ENCODE peak calls at places on chromosomes 12 and 14, in nine cellular contexts. One of them, this sample, is unnamed.

GRCh38 chr14:21525995-21526671 is at the start of gene SALL2:
- DNase-seq in activated naive CD4-positive, alpha-beta T cell treated with anti-CD3 and anti-CD28 coated beads, Interleukin-2, amount 10 ng/mL, durations not matched to agents 7 days and 5 days: peak
- DNase-seq in caudate nucleus: peak
- DNase-seq in KBM-7: no peak
- DNase-seq in NCI-H446: peak
- DNase-seq in activated CD4-positive, alpha-beta T cell treated with anti-CD3 and anti-CD28 coated beads for 4 hours: peak
- DNase-seq in MV-4-11: no peak
- DNase-seq in LHCN-M2: peak
- DNase-seq in left ventricle myocardium inferior: peak
- DNase-seq in this sample: peak

GRCh38 chr14:104989236-104989950 is 3.8 kb downstream of the CLBA1 start:
- DNase-seq in MV-4-11: no peak
- DNase-seq in activated naive CD4-positive, alpha-beta T cell treated with anti-CD3 and anti-CD28 coated beads, Interleukin-2, amount 10 ng/mL, durations not matched to agents 7 days and 5 days: no peak
- DNase-seq in KBM-7: no peak
- DNase-seq in left ventricle myocardium inferior: no peak
- DNase-seq in activated CD4-positive, alpha-beta T cell treated with anti-CD3 and anti-CD28 coated beads for 4 hours: no peak
- DNase-seq in LHCN-M2: no peak
- DNase-seq in NCI-H446: no peak
- DNase-seq in caudate nucleus: no peak
- DNase-seq in this sample: no peak

GRCh38 chr12:52216107-52216506 is 16.9 kb upstream of the KRT7 start:
- DNase-seq in KBM-7: no peak
- DNase-seq in NCI-H446: no peak
- DNase-seq in activated naive CD4-positive, alpha-beta T cell treated with anti-CD3 and anti-CD28 coated beads, Interleukin-2, amount 10 ng/mL, durations not matched to agents 7 days and 5 days: no peak
- DNase-seq in activated CD4-positive, alpha-beta T cell treated with anti-CD3 and anti-CD28 coated beads for 4 hours: no peak
- DNase-seq in caudate nucleus: no peak
- DNase-seq in MV-4-11: no peak
- DNase-seq in left ventricle myocardium inferior: no peak
- DNase-seq in LHCN-M2: no peak
- DNase-seq in this sample: no peak

GRCh38 chr12:71385155-71385554 is 54.4 kb upstream of the LGR5 start:
- DNase-seq in LHCN-M2: no peak
- DNase-seq in activated CD4-positive, alpha-beta T cell treated with anti-CD3 and anti-CD28 coated beads for 4 hours: no peak
- DNase-seq in KBM-7: no peak
- DNase-seq in activated naive CD4-positive, alpha-beta T cell treated with anti-CD3 and anti-CD28 coated beads, Interleukin-2, amount 10 ng/mL, durations not matched to agents 7 days and 5 days: no peak
- DNase-seq in caudate nucleus: no peak
- DNase-seq in NCI-H446: no peak
- DNase-seq in left ventricle myocardium inferior: no peak
- DNase-seq in MV-4-11: no peak
- DNase-seq in this sample: no peak

GRCh38 chr14:94059998-94060397 is 21.0 kb downstream of the DDX24 start:
- DNase-seq in LHCN-M2: no peak
- DNase-seq in activated CD4-positive, alpha-beta T cell treated with anti-CD3 and anti-CD28 coated beads for 4 hours: no peak
- DNase-seq in MV-4-11: no peak
- DNase-seq in caudate nucleus: no peak
- DNase-seq in activated naive CD4-positive, alpha-beta T cell treated with anti-CD3 and anti-CD28 coated beads, Interleukin-2, amount 10 ng/mL, durations not matched to agents 7 days and 5 days: no peak
- DNase-seq in left ventricle myocardium inferior: no peak
- DNase-seq in KBM-7: no peak
- DNase-seq in NCI-H446: no peak
- DNase-seq in this sample: no peak

GRCh38 chr12:11795910-11796459 is 146.5 kb downstream of the ETV6 start:
- DNase-seq in KBM-7: no peak
- DNase-seq in activated naive CD4-positive, alpha-beta T cell treated with anti-CD3 and anti-CD28 coated beads, Interleukin-2, amount 10 ng/mL, durations not matched to agents 7 days and 5 days: no peak
- DNase-seq in NCI-H446: no peak
- DNase-seq in LHCN-M2: peak
- DNase-seq in MV-4-11: no peak
- DNase-seq in left ventricle myocardium inferior: no peak
- DNase-seq in caudate nucleus: no peak
- DNase-seq in activated CD4-positive, alpha-beta T cell treated with anti-CD3 and anti-CD28 coated beads for 4 hours: no peak
- DNase-seq in this sample: no peak

GRCh38 chr14:73253721-73254120 is 16.4 kb downstream of the PAPLN start:
- DNase-seq in NCI-H446: no peak
- DNase-seq in activated CD4-positive, alpha-beta T cell treated with anti-CD3 and anti-CD28 coated beads for 4 hours: no peak
- DNase-seq in left ventricle myocardium inferior: no peak
- DNase-seq in caudate nucleus: no peak
- DNase-seq in LHCN-M2: no peak
- DNase-seq in MV-4-11: no peak
- DNase-seq in KBM-7: no peak
- DNase-seq in activated naive CD4-positive, alpha-beta T cell treated with anti-CD3 and anti-CD28 coated beads, Interleukin-2, amount 10 ng/mL, durations not matched to agents 7 days and 5 days: no peak
- DNase-seq in this sample: no peak

GRCh38 chr12:69688496-69689427 is 10.3 kb downstream of the BEST3 start:
- DNase-seq in activated naive CD4-positive, alpha-beta T cell treated with anti-CD3 and anti-CD28 coated beads, Interleukin-2, amount 10 ng/mL, durations not matched to agents 7 days and 5 days: peak
- DNase-seq in LHCN-M2: peak
- DNase-seq in left ventricle myocardium inferior: peak
- DNase-seq in activated CD4-positive, alpha-beta T cell treated with anti-CD3 and anti-CD28 coated beads for 4 hours: peak
- DNase-seq in caudate nucleus: no peak
- DNase-seq in KBM-7: peak
- DNase-seq in NCI-H446: peak
- DNase-seq in MV-4-11: peak
- DNase-seq in this sample: peak

GRCh38 chr12:80154261-80154660 is 54.9 kb downstream of the OTOGL start:
- DNase-seq in activated naive CD4-positive, alpha-beta T cell treated with anti-CD3 and anti-CD28 coated beads, Interleukin-2, amount 10 ng/mL, durations not matched to agents 7 days and 5 days: no peak
- DNase-seq in LHCN-M2: peak
- DNase-seq in left ventricle myocardium inferior: no peak
- DNase-seq in KBM-7: no peak
- DNase-seq in NCI-H446: no peak
- DNase-seq in caudate nucleus: no peak
- DNase-seq in MV-4-11: no peak
- DNase-seq in activated CD4-positive, alpha-beta T cell treated with anti-CD3 and anti-CD28 coated beads for 4 hours: no peak
- DNase-seq in this sample: no peak

GRCh38 chr14:73924337-73924736 is 25.6 kb downstream of the FAM161B start:
- DNase-seq in left ventricle myocardium inferior: no peak
- DNase-seq in caudate nucleus: no peak
- DNase-seq in NCI-H446: no peak
- DNase-seq in activated naive CD4-positive, alpha-beta T cell treated with anti-CD3 and anti-CD28 coated beads, Interleukin-2, amount 10 ng/mL, durations not matched to agents 7 days and 5 days: no peak
- DNase-seq in LHCN-M2: no peak
- DNase-seq in KBM-7: no peak
- DNase-seq in activated CD4-positive, alpha-beta T cell treated with anti-CD3 and anti-CD28 coated beads for 4 hours: no peak
- DNase-seq in MV-4-11: no peak
- DNase-seq in this sample: no peak

This sample was measured in heart left ventricle.